ENCODE peak calls at places on chromosome 14, in eight cellular contexts. P is neuronal stem cell; J is right cardiac atrium; H is pancreas; L is lower leg skin; V is naive thymus-derived CD4-positive, alpha-beta T cell; C is psoas muscle; N is H7. K is an unnamed sample.

GRCh38 chr14:53879747-53880146 is 76.9 kb downstream of the BMP4 start:
- DNase-seq in L (no peak), P (no peak), J (no peak), C (no peak), V (no peak), H (no peak), N (no peak), K (no peak)

GRCh38 chr14:50762931-50763300 is 68.0 kb downstream of the NIN start:
- DNase-seq in V (no peak), H (no peak), N (no peak), L (no peak), C (no peak), J (no peak), P (no peak), K (no peak)

GRCh38 chr14:73613046-73613383 is 698 bp downstream of the ACOT6 start:
- DNase-seq in P (no peak), L (no peak), H (no peak), V (no peak), J (no peak), N (no peak), C (no peak), K (no peak)

GRCh38 chr14:51661504-51661903 is 9.8 kb downstream of the FRMD6 start:
- DNase-seq in C (no peak), H (no peak), P (no peak), J (no peak), L (no peak), V (no peak), N (no peak), K (no peak)

GRCh38 chr14:61403411-61403810 is 82.0 kb downstream of the PRKCH start:
- DNase-seq in V (peak), L (no peak), H (no peak), J (no peak), N (no peak), C (no peak), P (no peak), K (no peak)

GRCh38 chr14:25274529-25274928 is 224.6 kb upstream of the STXBP6 start:
- DNase-seq in N (no peak), L (no peak), C (no peak), P (no peak), J (no peak), V (no peak), H (no peak), K (no peak)

GRCh38 chr14:65287264-65288131 is 125.0 kb upstream of the FUT8 start:
- DNase-seq in V (peak), J (no peak), P (no peak), H (no peak), N (peak), C (no peak), L (no peak), K (no peak)

GRCh38 chr14:88232783-88233182 is 90.3 kb downstream of the KCNK10 start:
- DNase-seq in J (no peak), P (no peak), V (no peak), N (no peak), H (no peak), C (no peak), L (no peak), K (no peak)

GRCh38 chr14:88983755-88984154 is 159.3 kb downstream of the TTC8 start:
- DNase-seq in V (no peak), H (no peak), P (no peak), N (no peak), L (no peak), C (no peak), J (no peak), K (no peak)

GRCh38 chr14:33475623-33476022 is 475.3 kb downstream of the EGLN3 start:
- DNase-seq in C (no peak), H (no peak), N (peak), P (peak), V (no peak), J (no peak), L (no peak), K (no peak)

GRCh38 chr14:76963366-76963765 is 65.1 kb downstream of the IRF2BPL start:
- DNase-seq in N (no peak), L (no peak), J (no peak), V (no peak), C (no peak), H (no peak), P (no peak), K (no peak)

GRCh38 chr14:102097441-102098135 is 10.7 kb upstream of the HSP90AA1 start:
- DNase-seq in V (no peak), L (no peak), J (no peak), N (no peak), P (no peak), H (no peak), C (no peak), K (no peak)

GRCh38 chr14:88004637-88005036 is 298 bp upstream of the GPR65 start:
- DNase-seq in J (no peak), C (no peak), V (no peak), L (no peak), N (no peak), H (no peak), P (no peak), K (no peak)

GRCh38 chr14:74671789-74672188 is 41.1 kb downstream of the AREL1 start:
- DNase-seq in C (no peak), P (no peak), J (no peak), N (no peak), L (no peak), H (no peak), V (no peak), K (no peak)

GRCh38 chr14:61925043-61925442 is 162.8 kb downstream of the SNAPC1 start:
- DNase-seq in C (no peak), V (peak), J (no peak), H (no peak), L (no peak), P (no peak), N (no peak), K (no peak)

DNA sequence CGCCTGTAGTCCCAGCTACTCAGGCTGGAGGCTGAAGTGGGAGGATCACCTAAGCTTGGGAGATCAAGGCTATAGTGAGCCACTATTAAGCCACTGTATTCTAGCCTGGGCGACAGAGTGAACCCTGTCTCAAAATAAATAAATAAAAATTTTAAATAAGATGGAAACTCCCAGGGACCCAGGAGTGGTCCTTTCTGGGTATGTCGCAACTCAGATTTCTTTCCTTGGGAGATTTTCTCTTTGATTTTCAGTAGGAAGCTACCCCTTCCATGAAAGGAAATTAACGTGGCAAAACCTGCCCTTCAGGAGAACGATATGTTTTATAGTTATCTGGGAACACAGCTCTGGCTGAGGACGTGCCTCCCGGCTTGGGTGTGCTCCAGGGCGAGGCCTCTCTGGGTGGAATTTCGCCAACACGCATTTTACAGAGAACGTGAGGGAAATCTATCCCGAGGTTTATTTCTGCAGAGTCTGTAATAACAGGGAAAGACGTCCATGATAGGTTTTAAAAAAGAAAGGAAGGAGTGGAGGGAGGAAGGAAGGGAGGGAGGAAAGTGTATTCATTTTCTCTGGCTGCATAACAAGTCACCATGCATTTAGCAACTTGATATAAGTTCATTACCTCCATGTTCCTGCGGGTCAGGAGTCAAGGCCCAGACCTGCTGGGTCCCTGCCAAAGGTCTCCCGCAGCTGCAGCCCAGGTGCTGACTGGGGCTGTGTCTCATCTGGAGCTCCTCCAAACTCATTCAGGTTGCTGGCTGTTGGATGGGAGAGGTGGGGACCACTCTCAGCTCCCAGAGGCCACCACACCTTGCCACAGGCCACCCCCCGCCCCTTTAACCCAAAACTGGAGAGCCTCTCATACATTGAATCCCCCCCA is 80.7 kb upstream of the GSC start:
- DNase-seq in P (no peak), V (no peak), C (no peak), L (no peak), H (no peak), J (no peak), N (no peak), K (no peak)
- H3K4me3 ChIP-seq in P (no peak), V (no peak), C (no peak), L (no peak), H (no peak), J (no peak), N (no peak), K (no peak)

GRCh38 chr14:69664865-69665526 is 53.6 kb downstream of the SUSD6 start:
- DNase-seq in L (peak), H (no peak), J (no peak), V (no peak), C (no peak), N (no peak), P (no peak), K (no peak)
- H3K4me3 ChIP-seq in L (no peak), H (no peak), J (no peak), V (no peak), C (no peak), N (no peak), P (no peak), K (no peak)

GRCh38 chr14:21643407-21643806 is 8.7 kb upstream of the OR10G2 start:
- DNase-seq in V (no peak), L (no peak), P (no peak), N (no peak), J (no peak), H (no peak), C (no peak), K (no peak)
- H3K4me3 ChIP-seq in V (no peak), L (no peak), P (no peak), N (no peak), J (no peak), H (no peak), C (no peak), K (no peak)

GRCh38 chr14:45135181-45135580 is 549 bp upstream of the FANCM start:
- DNase-seq in C (no peak), P (no peak), L (no peak), V (no peak), N (no peak), J (no peak), H (no peak), K (no peak)
- H3K4me3 ChIP-seq in C (peak), P (no peak), L (peak), V (peak), N (peak), J (peak), H (peak), K (peak)

GRCh38 chr14:85054178-85054577 is 475.8 kb upstream of the FLRT2 start:
- DNase-seq in L (no peak), P (no peak), C (no peak), H (no peak), V (no peak), J (no peak), N (no peak), K (no peak)

GRCh38 chr14:85050180-85050579 is 479.8 kb upstream of the FLRT2 start:
- DNase-seq in H (no peak), L (no peak), N (no peak), J (no peak), C (no peak), V (no peak), P (no peak), K (no peak)
- H3K4me3 ChIP-seq in H (no peak), L (no peak), N (no peak), J (no peak), C (no peak), V (no peak), P (no peak), K (no peak)

K was measured in coronary artery.